ENCODE peak calls at places on chromosomes 16 and 17, in ten cellular contexts. A is WTC11, R is ovary, L is OCI-LY7, U is lung, Q is mesothelial cell of epicardium, G is fibroblast of villous mesenchyme, B is endothelial cell, E is endothelial cell of umbilical vein, Y is glutamatergic neuron. Z is an unnamed sample.

GRCh38 chr16:56637814-56638750 is at the start of gene MT1A:
- DNase-seq in A (peak), R (peak), L (no peak), U (peak), Q (no peak), G (peak), B (no peak), E (peak), Y (peak), Z (no peak)

GRCh38 chr17:41975099-41976083 is 8.8 kb downstream of the CNP start:
- DNase-seq in A (no peak), R (no peak), L (no peak), U (no peak), Q (no peak), G (no peak), B (no peak), E (no peak), Y (no peak), Z (no peak)

GRCh38 chr17:77210331-77210730 is 69.6 kb downstream of the SEC14L1 start:
- DNase-seq in A (no peak), R (no peak), L (peak), U (no peak), Q (no peak), G (no peak), B (no peak), E (no peak), Y (no peak), Z (no peak)

GRCh38 chr17:36940313-36941264 is 3.3 kb downstream of the LHX1 start:
- DNase-seq in A (peak), R (no peak), L (no peak), U (no peak), Q (no peak), G (no peak), B (no peak), E (no peak), Y (peak), Z (no peak)

GRCh38 chr16:19809121-19809635 is 75.5 kb downstream of the GPRC5B start:
- DNase-seq in A (no peak), R (no peak), L (no peak), U (no peak), Q (no peak), G (peak), B (no peak), E (no peak), Y (no peak), Z (no peak)

GRCh38 chr17:8116779-8117178 is 1.5 kb downstream of the ALOXE3 start:
- DNase-seq in A (no peak), R (no peak), L (no peak), U (no peak), Q (no peak), G (no peak), B (no peak), E (no peak), Y (no peak), Z (no peak)

GRCh38 chr17:35871415-35871814 is 2.7 kb upstream of the HEATR9 start:
- DNase-seq in A (peak), R (no peak), L (peak), U (no peak), Q (no peak), G (no peak), B (no peak), E (no peak), Y (no peak), Z (no peak)

GRCh38 chr17:4849011-4849536 is 15.9 kb downstream of the MINK1 start:
- DNase-seq in A (no peak), R (no peak), L (no peak), U (no peak), Q (no peak), G (no peak), B (no peak), E (no peak), Y (no peak), Z (no peak)

GRCh38 chr17:64150237-64151015 is 20.5 kb upstream of the ERN1 start:
- DNase-seq in A (no peak), R (no peak), L (no peak), U (peak), Q (no peak), G (no peak), B (no peak), E (no peak), Y (no peak), Z (no peak)

GRCh38 chr17:7281953-7282751 is 634 bp downstream of the SLC2A4 start:
- DNase-seq in A (peak), R (peak), L (no peak), U (no peak), Q (no peak), G (no peak), B (peak), E (no peak), Y (no peak), Z (peak)

GRCh38 chr16:13453325-13453724 is 466.6 kb upstream of the ERCC4 start:
- DNase-seq in A (no peak), R (no peak), L (no peak), U (no peak), Q (no peak), G (no peak), B (no peak), E (no peak), Y (no peak), Z (no peak)

GRCh38 chr17:7982666-7983065 is 19.7 kb upstream of the GUCY2D start:
- DNase-seq in A (no peak), R (no peak), L (no peak), U (no peak), Q (no peak), G (peak), B (no peak), E (peak), Y (no peak), Z (no peak)

GRCh38 chr16:69039333-69039941 is 66.0 kb upstream of the HAS3 start:
- DNase-seq in A (no peak), R (no peak), L (no peak), U (no peak), Q (no peak), G (peak), B (no peak), E (peak), Y (no peak), Z (no peak)

GRCh38 chr17:69064476-69064875 is 3.7 kb upstream of the ABCA9 start:
- DNase-seq in A (no peak), R (no peak), L (no peak), U (no peak), Q (no peak), G (no peak), B (no peak), E (no peak), Y (no peak), Z (no peak)

GRCh38 chr16:2023098-2023925 is 3.4 kb upstream of the NHERF2 start:
- DNase-seq in A (peak), R (peak), L (peak), U (peak), Q (peak), G (peak), B (peak), E (peak), Y (peak), Z (peak)

GRCh38 chr17:30093463-30094147 is 23.0 kb upstream of the NSRP1 start:
- DNase-seq in A (peak), R (peak), L (peak), U (no peak), Q (no peak), G (peak), B (peak), E (peak), Y (peak), Z (peak)

GRCh38 chr17:13031718-13032350 is 14.0 kb upstream of the ELAC2 start:
- DNase-seq in A (peak), R (peak), L (peak), U (peak), Q (no peak), G (peak), B (peak), E (peak), Y (peak), Z (peak)

GRCh38 chr17:75845933-75846700 is 1.9 kb upstream of the UNC13D start:
- DNase-seq in A (no peak), R (no peak), L (no peak), U (no peak), Q (no peak), G (no peak), B (no peak), E (peak), Y (no peak), Z (no peak)

GRCh38 chr17:79835953-79836951 is 3.0 kb downstream of the CBX4 start:
- DNase-seq in A (peak), R (no peak), L (peak), U (peak), Q (no peak), G (peak), B (no peak), E (no peak), Y (peak), Z (no peak)

GRCh38 chr16:56513972-56514371 is 5.9 kb downstream of the BBS2 start:
- DNase-seq in A (no peak), R (peak), L (peak), U (no peak), Q (no peak), G (peak), B (peak), E (peak), Y (no peak), Z (peak)

GRCh38 chr16:68286153-68287074 is 22.1 kb downstream of the SLC7A6 start:
- DNase-seq in A (no peak), R (no peak), L (peak), U (no peak), Q (no peak), G (no peak), B (no peak), E (peak), Y (no peak), Z (peak)

GRCh38 chr16:70257391-70257790 is 5.7 kb upstream of the EXOSC6 start:
- DNase-seq in A (no peak), R (no peak), L (no peak), U (no peak), Q (no peak), G (no peak), B (no peak), E (no peak), Y (no peak), Z (no peak)

GRCh38 chr17:35766489-35766877 is 5.8 kb downstream of the C17orf50 start:
- DNase-seq in A (no peak), R (no peak), L (no peak), U (no peak), Q (no peak), G (no peak), B (no peak), E (no peak), Y (no peak), Z (no peak)

GRCh38 chr17:50062323-50063243 is 6.7 kb downstream of the ITGA3 start:
- DNase-seq in A (no peak), R (peak), L (no peak), U (peak), Q (no peak), G (peak), B (no peak), E (no peak), Y (no peak), Z (no peak)

GRCh38 chr16:88412766-88413165 is 30.0 kb downstream of the ZNF469 start:
- DNase-seq in A (no peak), R (no peak), L (no peak), U (no peak), Q (no peak), G (no peak), B (no peak), E (no peak), Y (no peak), Z (no peak)

GRCh38 chr16:13176711-13177110 is 275.3 kb downstream of the SHISA9 start:
- DNase-seq in A (no peak), R (no peak), L (no peak), U (no peak), Q (no peak), G (no peak), B (no peak), E (no peak), Y (no peak), Z (no peak)

DNA sequence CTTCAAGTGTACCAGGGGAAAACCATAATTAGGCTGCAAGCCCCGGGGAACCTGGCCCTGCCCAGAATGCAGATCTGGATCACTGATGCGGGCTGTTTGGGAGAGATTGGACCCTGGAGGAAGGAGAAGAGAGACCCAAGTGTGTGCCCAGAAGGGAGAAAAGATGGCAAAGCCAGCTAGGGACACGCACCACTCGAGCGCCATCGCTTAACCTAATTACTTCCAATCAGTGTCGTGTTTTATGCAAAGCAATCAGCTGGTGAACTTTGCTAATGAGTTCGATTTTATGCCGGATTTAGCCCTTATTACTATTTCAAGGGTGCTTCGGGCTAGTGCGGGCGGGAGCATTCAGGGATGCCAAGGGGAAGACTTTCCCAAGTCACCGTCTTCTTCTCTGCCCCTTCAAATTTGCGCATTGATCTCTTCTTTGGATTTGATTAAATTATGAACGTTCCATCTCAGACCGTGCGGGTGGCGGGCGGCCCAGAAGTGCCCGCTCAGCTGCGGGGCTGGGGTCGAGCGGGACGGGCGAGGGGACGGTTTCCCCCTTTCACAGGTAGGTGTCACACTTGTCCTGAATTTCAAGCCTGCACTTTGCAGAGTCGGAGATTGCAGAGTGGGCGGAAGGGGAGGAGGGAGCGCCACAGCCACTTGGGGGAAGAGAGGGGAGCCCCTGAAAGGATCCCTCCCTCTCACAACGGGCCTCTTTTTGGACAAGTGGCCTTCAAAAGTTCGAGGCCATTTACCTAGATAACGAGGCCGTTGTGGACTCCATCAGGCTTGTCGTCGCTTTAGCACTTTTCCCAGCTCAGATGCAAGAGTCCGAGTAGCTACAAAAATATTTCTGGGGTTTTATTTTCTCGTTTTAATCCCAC is 4.1 kb downstream of the IRX5 start:
- DNase-seq in A (peak), R (no peak), L (no peak), U (peak), Q (no peak), G (no peak), B (peak), E (peak), Y (peak), Z (peak)
- TF ChIP-seq CTCF in A (no peak), R (no peak), L (peak), U (no peak), Q (no peak), G (no peak), B (no peak), E (no peak), Y (no peak), Z (peak)

GRCh38 chr16:85480727-85481101 is 132.4 kb upstream of the GSE1 start:
- DNase-seq in A (no peak), R (no peak), L (peak), U (no peak), Q (no peak), G (no peak), B (no peak), E (no peak), Y (no peak), Z (no peak)

GRCh38 chr16:85477801-85478363 is 135.2 kb upstream of the GSE1 start:
- DNase-seq in A (no peak), R (no peak), L (no peak), U (no peak), Q (no peak), G (no peak), B (no peak), E (no peak), Y (no peak), Z (no peak)

GRCh38 chr16:85481738-85482137 is 131.4 kb upstream of the GSE1 start:
- DNase-seq in A (no peak), R (no peak), L (no peak), U (no peak), Q (no peak), G (no peak), B (no peak), E (no peak), Y (no peak), Z (no peak)

GRCh38 chr16:85481206-85481605 is 131.9 kb upstream of the GSE1 start:
- DNase-seq in A (no peak), R (no peak), L (no peak), U (no peak), Q (no peak), G (no peak), B (no peak), E (no peak), Y (no peak), Z (no peak)

GRCh38 chr16:85479972-85480726 is 133.0 kb upstream of the GSE1 start:
- DNase-seq in A (peak), R (no peak), L (peak), U (no peak), Q (no peak), G (no peak), B (no peak), E (no peak), Y (peak), Z (peak)
- TF ChIP-seq CTCF in A (no peak), R (no peak), L (peak), U (no peak), Q (no peak), G (no peak), B (no peak), E (no peak), Y (no peak), Z (peak)

DNA sequence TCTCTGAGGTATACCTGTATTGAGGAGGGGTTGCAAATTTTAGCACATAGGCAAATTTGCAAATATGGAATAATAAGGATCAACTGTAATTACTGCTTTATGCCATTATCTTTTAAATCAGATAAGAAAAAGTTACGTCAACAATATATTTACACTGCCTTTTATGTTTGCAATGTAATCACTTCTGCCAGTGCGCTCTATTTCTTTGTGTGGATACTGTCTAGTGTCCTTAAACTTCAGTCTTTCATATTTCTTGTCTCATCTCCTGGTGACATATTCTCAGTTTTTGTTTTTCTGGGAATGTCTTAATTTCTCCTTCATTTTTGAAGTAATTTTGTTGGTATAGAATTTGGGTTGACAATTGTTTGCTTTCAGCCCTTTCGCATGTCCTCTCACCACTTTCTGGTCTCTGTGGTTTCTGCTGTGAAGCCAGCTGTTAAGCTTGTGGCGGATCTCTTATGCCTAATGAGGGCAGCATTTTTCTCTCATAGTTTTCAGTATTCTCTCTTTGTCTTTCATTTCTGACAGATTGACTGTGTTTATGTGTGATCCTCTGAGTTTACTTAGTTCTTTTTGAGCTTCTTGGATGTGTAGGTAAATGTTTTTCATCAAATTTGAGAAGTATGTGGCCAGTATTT is 37.6 kb upstream of the ABCC11 start:
- DNase-seq in A (no peak), R (no peak), L (no peak), U (no peak), Q (no peak), G (no peak), B (no peak), E (no peak), Y (no peak), Z (peak)
- TF ChIP-seq CTCF in A (no peak), R (no peak), L (no peak), U (no peak), Q (no peak), G (no peak), B (no peak), E (no peak), Y (no peak), Z (no peak)

DNA sequence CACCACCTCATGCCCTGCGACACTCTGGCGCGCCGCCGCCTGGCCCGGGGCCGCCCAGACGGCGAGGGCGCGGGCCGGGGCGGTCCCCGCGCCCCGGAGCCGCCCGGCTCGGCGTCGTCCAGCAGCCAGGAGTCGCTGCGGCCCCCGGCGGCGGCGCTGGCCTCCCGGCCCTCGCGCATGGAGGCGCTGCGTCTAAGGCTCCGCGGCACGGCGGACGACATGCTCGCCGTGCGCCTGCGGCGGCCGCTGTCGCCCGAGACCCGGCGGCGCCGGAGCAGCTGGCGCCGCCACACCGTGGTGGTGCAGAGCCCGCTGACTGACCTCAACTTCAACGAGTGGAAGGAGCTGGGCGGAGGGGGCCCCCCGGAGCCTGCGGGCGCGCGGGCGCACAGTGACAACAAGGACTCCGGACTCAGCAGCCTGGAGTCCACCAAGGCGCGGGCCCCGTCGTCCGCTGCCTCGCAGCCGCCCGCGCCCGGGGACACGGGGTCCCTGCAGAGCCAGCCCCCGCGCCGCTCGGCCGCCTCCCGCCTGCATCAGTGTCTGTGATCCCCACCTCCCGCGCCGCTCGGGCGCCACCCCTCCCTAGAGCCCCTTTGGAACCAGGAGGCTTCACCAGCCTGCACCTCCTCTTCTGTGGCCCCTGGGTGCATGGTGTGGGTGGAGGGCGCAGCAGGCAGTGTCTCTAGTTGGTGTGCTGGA is 82.3 kb downstream of the ARHGAP23 start:
- DNase-seq in A (peak), R (no peak), L (no peak), U (no peak), Q (no peak), G (no peak), B (peak), E (no peak), Y (peak), Z (peak)
- TF ChIP-seq CTCF in A (no peak), R (no peak), L (no peak), U (no peak), Q (no peak), G (no peak), B (no peak), E (peak), Y (no peak), Z (no peak)

Z was measured in GM20000.